ENCODE peak calls at places on chromosomes 13 and 19, in five cellular contexts. D is Peyer's patch; B is A673; Y is CD8-positive, alpha-beta memory T cell; F is ascending aorta. H is an unnamed sample. For H3K36me3 and H3K4me1, the result is how much of the 10 kb centered on the place peaks cover.

GRCh38 chr19:13051581-13052165 is 51.0 kb downstream of the LYL1 start:
- DNase-seq in D (peak), B (peak), Y (no peak), F (no peak), H (no peak)

GRCh38 chr19:52991484-52991883 is 22.2 kb upstream of the ERVV-1 start:
- DNase-seq in D (no peak), B (no peak), Y (no peak), F (no peak), H (no peak)

GRCh38 chr13:111043575-111043982 is 71.5 kb upstream of the ARHGEF7 start:
- DNase-seq in D (no peak), B (no peak), Y (no peak), F (no peak), H (no peak)

GRCh38 chr19:46984077-46985010 is 35.3 kb upstream of the NPAS1 start:
- DNase-seq in D (peak), B (peak), Y (no peak), F (no peak), H (peak)

GRCh38 chr13:113804703-113805430 is 45.8 kb downstream of the TMEM255B start:
- DNase-seq in D (peak), B (no peak), Y (no peak), F (no peak), H (peak)

GRCh38 chr13:96492758-96493157 is 402.9 kb downstream of the HS6ST3 start:
- DNase-seq in D (no peak), B (no peak), Y (no peak), F (no peak), H (no peak)

GRCh38 chr13:75787249-75787940 is 151.3 kb downstream of the LMO7 start:
- DNase-seq in D (no peak), B (peak), Y (no peak), F (no peak), H (no peak)

GRCh38 chr19:10603084-10603872 is 16.2 kb upstream of the AP1M2 start:
- DNase-seq in D (peak), B (peak), Y (peak), F (peak), H (peak)

GRCh38 chr19:50371914-50372475 is 4.3 kb upstream of the NR1H2 start:
- DNase-seq in D (no peak), B (no peak), Y (no peak), F (no peak), H (no peak)

GRCh38 chr19:19056636-19057275 is 7.0 kb upstream of the SLC25A42 start:
- DNase-seq in D (no peak), B (no peak), Y (no peak), F (no peak), H (no peak)
- H3K36me3 ChIP-seq in D (under half), B (under half), Y (under half), F (half or more), H (under half)

DNA sequence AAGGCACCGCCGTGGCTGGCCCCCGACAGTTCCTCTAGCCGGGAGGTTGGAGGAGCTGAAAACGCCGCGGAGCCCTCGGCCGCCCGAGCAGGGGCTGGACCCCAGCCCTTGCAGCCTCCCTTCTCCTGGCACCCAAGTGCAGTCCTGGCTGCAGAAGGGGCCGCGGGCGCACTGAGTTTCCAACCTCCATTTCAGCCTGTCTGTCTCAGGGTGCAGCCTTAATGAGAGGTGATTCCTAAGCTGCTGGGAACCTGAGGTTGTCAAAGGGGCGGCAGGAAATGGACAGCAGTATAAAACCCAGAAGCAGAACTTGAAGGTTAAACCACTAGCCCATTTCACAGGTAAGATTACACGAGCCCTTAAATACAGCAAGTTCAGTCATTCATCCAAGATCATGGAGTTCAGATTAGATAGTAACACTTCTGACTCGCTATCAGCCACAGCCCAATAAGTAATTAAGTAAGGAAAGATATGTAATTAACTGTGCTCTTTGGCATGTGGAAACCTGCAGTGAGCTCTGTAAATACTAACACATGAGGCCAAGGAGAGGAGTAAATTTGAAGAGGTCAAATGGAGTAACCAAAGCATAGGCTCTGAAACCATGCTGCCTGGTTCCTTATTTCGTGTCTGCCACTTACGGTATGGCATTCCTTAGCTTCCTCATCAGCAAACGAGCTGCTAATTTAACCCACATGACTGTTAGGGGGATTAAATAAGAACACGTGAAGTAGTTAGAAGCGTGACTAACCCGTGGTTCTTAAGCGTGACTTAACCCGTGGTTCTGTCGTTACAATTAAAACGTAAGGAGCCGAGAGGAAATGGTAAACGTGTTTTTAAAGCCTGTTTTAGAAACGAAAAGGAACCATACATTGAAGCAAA is 682 bp downstream of the SETDB2 start:
- DNase-seq in D (no peak), B (peak), Y (peak), F (no peak), H (no peak)
- H3K4me1 ChIP-seq in D (under half), B (under half), Y (under half), F (under half), H (under half)

GRCh38 chr19:49014123-49014869 is 2.6 kb downstream of the LHB start:
- DNase-seq in D (no peak), B (no peak), Y (no peak), F (no peak), H (no peak)
- H3K36me3 ChIP-seq in D (under half), B (under half), Y (under half), F (half or more), H (under half)

GRCh38 chr19:5219551-5220304 is 120.9 kb downstream of the PTPRS start:
- DNase-seq in D (no peak), B (no peak), Y (no peak), F (no peak), H (no peak)

GRCh38 chr19:5218255-5218855 is 122.3 kb downstream of the PTPRS start:
- DNase-seq in D (no peak), B (no peak), Y (no peak), F (no peak), H (no peak)

GRCh38 chr19:5220866-5221265 is 119.7 kb downstream of the PTPRS start:
- DNase-seq in D (no peak), B (no peak), Y (no peak), F (no peak), H (no peak)

GRCh38 chr19:5220361-5220760 is 120.3 kb downstream of the PTPRS start:
- DNase-seq in D (no peak), B (no peak), Y (no peak), F (no peak), H (no peak)

GRCh38 chr19:5218963-5219530 is 121.6 kb downstream of the PTPRS start:
- DNase-seq in D (no peak), B (no peak), Y (no peak), F (no peak), H (no peak)
- H3K4me1 ChIP-seq in D (under half), B (under half), Y (under half), F (under half), H (under half)

H was measured in right lobe of liver.